ENCODE peak calls at places on chromosome 15, in eight cellular contexts. W, K, L, Y, V, S, H and X are unnamed samples.
A peak's percentile ranks its signal among the peaks of the same experiment; 100 is the strongest.

GRCh38 chr15:53536479-53537120 is 222.9 kb downstream of the WDR72 start:
- DNase-seq in W (no peak), K (no peak), L (no peak), Y (no peak), V (no peak), S (no peak), H (no peak), X (no peak)

GRCh38 chr15:55282284-55282833 is 7.3 kb downstream of the RAB27A start:
- DNase-seq in W (peak; percentile 83), K (peak; percentile 81), L (peak; percentile 75), Y (no peak), V (no peak), S (no peak), H (no peak), X (no peak)

GRCh38 chr15:31262143-31262530 is 64.5 kb upstream of the KLF13 start:
- DNase-seq in W (no peak), K (no peak), L (no peak), Y (no peak), V (no peak), S (no peak), H (no peak), X (no peak)

GRCh38 chr15:78207641-78208340 is 26.6 kb downstream of the ACSBG1 start:
- DNase-seq in W (no peak), K (no peak), L (no peak), Y (no peak), V (no peak), S (no peak), H (no peak), X (no peak)

GRCh38 chr15:55660153-55660552 is 72.0 kb upstream of the PYGO1 start:
- DNase-seq in W (no peak), K (no peak), L (no peak), Y (no peak), V (no peak), S (no peak), H (no peak), X (no peak)

GRCh38 chr15:75348563-75349350 is 1.9 kb downstream of the NEIL1 start:
- DNase-seq in W (no peak), K (no peak), L (no peak), Y (no peak), V (no peak), S (no peak), H (no peak), X (no peak)

GRCh38 chr15:79442911-79443310 is 10.8 kb downstream of the MINAR1 start:
- DNase-seq in W (no peak), K (no peak), L (no peak), Y (no peak), V (no peak), S (no peak), H (no peak), X (no peak)

GRCh38 chr15:96331141-96331941 is 841 bp downstream of the NR2F2 start:
- DNase-seq in W (no peak), K (peak; percentile 80), L (no peak), Y (peak; percentile 24), V (no peak), S (no peak), H (no peak), X (peak; percentile 56)

GRCh38 chr15:58980351-58980939 is 7.0 kb upstream of the RNF111 start:
- DNase-seq in W (peak; percentile 50), K (peak; percentile 70), L (no peak), Y (no peak), V (peak; percentile 25), S (peak; percentile 43), H (peak; percentile 65), X (no peak)
- TF ChIP-seq CTCF in W (no peak), K (peak; percentile 47), L (peak; percentile 20), Y (peak; percentile 58), V (peak; percentile 44), S (peak; percentile 87), H (peak; percentile 89), X (no peak)

GRCh38 chr15:50051344-50051743 is 67.7 kb downstream of the ATP8B4 start:
- DNase-seq in W (no peak), K (no peak), L (no peak), Y (no peak), V (no peak), S (no peak), H (no peak), X (no peak)

GRCh38 chr15:50055333-50056278 is 63.4 kb downstream of the ATP8B4 start:
- DNase-seq in W (no peak), K (peak; percentile 93), L (peak; percentile 75), Y (no peak), V (no peak), S (no peak), H (no peak), X (no peak)

GRCh38 chr15:50053457-50053856 is 65.6 kb downstream of the ATP8B4 start:
- DNase-seq in W (no peak), K (no peak), L (no peak), Y (no peak), V (no peak), S (no peak), H (no peak), X (no peak)

GRCh38 chr15:50049871-50050270 is 69.2 kb downstream of the ATP8B4 start:
- DNase-seq in W (no peak), K (peak; percentile 30), L (peak; percentile 8), Y (no peak), V (no peak), S (no peak), H (no peak), X (no peak)

DNA sequence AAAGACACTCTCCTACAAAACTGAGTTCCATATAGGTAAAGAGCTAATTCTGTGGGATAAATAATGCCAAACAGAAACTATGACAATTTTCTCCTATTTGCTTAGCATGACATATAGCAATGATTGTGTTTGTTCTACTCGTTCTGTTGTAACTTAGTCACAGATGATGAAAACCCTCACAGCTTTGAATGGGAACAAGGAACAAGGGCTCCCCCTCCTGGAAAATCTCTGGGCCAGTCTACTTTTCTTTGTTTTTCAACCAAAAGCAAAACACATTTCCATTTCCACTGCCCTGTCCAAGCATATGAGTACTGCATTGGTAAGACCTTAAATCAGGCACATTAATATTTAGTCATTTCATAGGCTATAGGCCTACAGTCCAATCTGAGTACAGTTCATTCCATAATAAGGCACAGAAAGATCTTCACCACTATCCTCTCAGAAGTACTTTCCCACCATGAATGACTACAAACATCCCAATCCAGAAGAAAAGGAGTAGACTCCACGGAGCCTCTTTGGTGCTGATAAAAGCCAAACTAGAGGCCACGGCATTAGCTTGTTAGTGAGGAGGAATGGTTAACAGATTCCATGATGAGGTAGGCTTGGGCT is 67.1 kb downstream of the ATP8B4 start:
- DNase-seq in W (peak; percentile 88), K (peak; percentile 90), L (peak; percentile 76), Y (peak; percentile 60), V (peak; percentile 15), S (peak; percentile 49), H (peak; percentile 11), X (peak; percentile 35)
- TF ChIP-seq CTCF in W (peak; percentile 72), K (peak; percentile 84), L (peak; percentile 79), Y (peak; percentile 63), V (peak; percentile 37), S (peak; percentile 97), H (peak; percentile 72), X (no peak)

GRCh38 chr15:94135748-94136147 is 95.6 kb upstream of the MCTP2 start:
- DNase-seq in W (peak; percentile 28), K (no peak), L (no peak), Y (no peak), V (no peak), S (no peak), H (peak; percentile 4), X (no peak)

GRCh38 chr15:94126999-94127398 is 104.4 kb upstream of the MCTP2 start:
- DNase-seq in W (no peak), K (no peak), L (no peak), Y (no peak), V (no peak), S (no peak), H (no peak), X (no peak)

GRCh38 chr15:94131875-94132274 is 99.5 kb upstream of the MCTP2 start:
- DNase-seq in W (peak; percentile 30), K (no peak), L (no peak), Y (no peak), V (no peak), S (no peak), H (peak; percentile 1), X (no peak)
- TF ChIP-seq CTCF in W (no peak), K (no peak), L (no peak), Y (no peak), V (no peak), S (no peak), H (peak; percentile 55), X (no peak)

GRCh38 chr15:29259233-29259632 is 10.4 kb downstream of the NSMCE3 start:
- DNase-seq in W (no peak), K (no peak), L (no peak), Y (no peak), V (no peak), S (no peak), H (no peak), X (no peak)
- TF ChIP-seq CTCF in W (no peak), K (no peak), L (no peak), Y (no peak), V (no peak), S (no peak), H (peak; percentile 26), X (no peak)

DNA sequence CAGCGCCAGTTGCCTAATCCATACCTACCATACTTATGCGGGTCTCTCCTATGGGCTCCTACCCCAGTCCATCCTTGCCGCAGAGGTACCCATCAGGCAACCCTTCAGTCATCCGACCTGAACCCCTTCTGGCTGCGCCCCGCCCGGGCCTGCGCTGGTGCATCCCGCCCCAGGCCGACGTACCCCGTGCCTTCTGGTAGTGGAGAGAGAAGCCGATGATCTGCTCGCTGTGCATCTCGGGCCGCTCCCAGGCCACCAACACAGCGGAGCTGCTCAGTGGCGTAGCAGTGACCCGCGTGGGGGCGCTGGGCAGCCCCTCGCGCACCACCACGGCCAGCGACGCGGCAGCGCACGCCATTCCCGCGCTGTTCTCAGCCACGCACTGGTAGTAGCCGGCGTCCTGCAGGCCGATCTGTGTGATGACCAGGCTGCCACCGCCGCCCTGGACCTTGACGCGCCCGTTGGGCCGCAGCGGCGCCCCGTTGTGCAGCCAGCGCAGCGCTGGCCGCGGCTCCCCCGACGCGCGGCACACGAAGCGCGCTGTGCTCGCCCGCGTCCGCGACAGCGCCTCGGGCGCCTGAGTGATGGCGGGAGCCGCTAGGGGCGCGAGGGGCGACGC is 17.9 kb upstream of the IGDCC3 start:
- DNase-seq in W (no peak), K (no peak), L (no peak), Y (no peak), V (no peak), S (no peak), H (no peak), X (no peak)
- TF ChIP-seq CTCF in W (no peak), K (no peak), L (no peak), Y (no peak), V (no peak), S (no peak), H (no peak), X (peak; percentile 27)

GRCh38 chr15:93330862-93331544 is 242.0 kb upstream of the RGMA start:
- DNase-seq in W (no peak), K (no peak), L (no peak), Y (no peak), V (no peak), S (no peak), H (no peak), X (no peak)

GRCh38 chr15:93331545-93332117 is 242.6 kb upstream of the RGMA start:
- DNase-seq in W (no peak), K (no peak), L (no peak), Y (peak; percentile 21), V (no peak), S (no peak), H (no peak), X (peak; percentile 21)

DNA sequence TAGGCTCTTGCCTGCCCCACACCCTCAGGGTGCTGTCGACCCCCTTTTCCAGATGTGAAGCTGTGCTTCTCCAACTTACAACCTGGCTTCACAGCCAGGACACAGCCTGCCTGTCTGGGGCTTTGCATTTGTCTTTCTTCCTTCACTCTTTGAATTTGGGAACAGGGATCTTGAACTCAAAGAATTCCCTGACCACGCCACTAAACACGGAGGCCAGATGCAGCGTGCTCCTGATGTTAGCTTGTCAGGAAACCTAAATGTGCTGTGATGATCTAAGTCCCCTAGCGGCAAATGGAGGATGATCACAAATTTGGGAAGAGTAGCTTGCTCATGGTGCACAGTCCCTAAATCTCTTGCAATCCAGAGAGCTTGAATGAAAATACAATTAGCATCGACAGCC is 244.8 kb upstream of the RGMA start:
- DNase-seq in W (no peak), K (no peak), L (no peak), Y (no peak), V (no peak), S (no peak), H (no peak), X (peak; percentile 5)
- TF ChIP-seq CTCF in W (no peak), K (no peak), L (no peak), Y (no peak), V (no peak), S (no peak), H (no peak), X (no peak)